ENCODE peak calls at places on chromosome 20, in nine cellular contexts. L is prostate gland, F is epithelial cell of esophagus, E is astrocyte of the spinal cord, V is upper lobe of right lung, H is spleen, B is sigmoid colon, N is neural progenitor cell, Q is WERI-Rb-1. K is an unnamed sample.

GRCh38 chr20:25059866-25060465 is 2.0 kb upstream of the ACSS1 start:
- DNase-seq in L (no peak), V (no peak), Q (no peak), F (peak), H (peak), N (no peak), B (peak), E (no peak), K (no peak)

GRCh38 chr20:9744551-9744950 is 94.3 kb downstream of the PAK5 start:
- DNase-seq in V (no peak), N (no peak), E (no peak), L (no peak), H (no peak), F (no peak), B (no peak), Q (no peak), K (no peak)

GRCh38 chr20:10061641-10062040 is 26.9 kb downstream of the ANKEF1 start:
- DNase-seq in L (no peak), B (no peak), V (no peak), Q (no peak), H (no peak), F (no peak), N (no peak), E (no peak), K (no peak)

GRCh38 chr20:13913517-13913916 is 76.9 kb downstream of the SEL1L2 start:
- DNase-seq in B (no peak), V (no peak), F (no peak), N (no peak), L (no peak), H (no peak), Q (no peak), E (no peak), K (no peak)

GRCh38 chr20:39706089-39706721 is 744.1 kb downstream of the DHX35 start:
- DNase-seq in V (no peak), L (no peak), H (no peak), F (no peak), Q (no peak), E (peak), N (no peak), B (peak), K (no peak)

GRCh38 chr20:48163521-48163920 is 378.2 kb upstream of the SULF2 start:
- DNase-seq in V (no peak), N (no peak), B (no peak), Q (no peak), H (no peak), E (no peak), F (peak), L (no peak), K (no peak)

GRCh38 chr20:4713401-4713800 is 8.3 kb upstream of the PRND start:
- DNase-seq in B (no peak), L (no peak), F (peak), H (no peak), N (no peak), V (no peak), E (no peak), Q (no peak), K (no peak)

GRCh38 chr20:54133434-54134427 is 40.1 kb downstream of the CYP24A1 start:
- DNase-seq in E (no peak), V (no peak), L (peak), B (no peak), Q (no peak), N (peak), H (no peak), F (peak), K (no peak)

GRCh38 chr20:40197744-40198143 is 491.3 kb downstream of the MAFB start:
- DNase-seq in B (no peak), N (no peak), H (no peak), Q (no peak), V (no peak), F (no peak), E (peak), L (no peak), K (peak)

GRCh38 chr20:325889-326644 is 715 bp downstream of the SOX12 start:
- DNase-seq in H (peak), L (peak), F (peak), E (peak), V (peak), Q (peak), B (peak), N (peak), K (no peak)

GRCh38 chr20:23242556-23243180 is 107.9 kb upstream of the NXT1 start:
- DNase-seq in L (no peak), B (no peak), V (peak), H (no peak), N (peak), E (no peak), Q (no peak), F (no peak), K (no peak)

DNA sequence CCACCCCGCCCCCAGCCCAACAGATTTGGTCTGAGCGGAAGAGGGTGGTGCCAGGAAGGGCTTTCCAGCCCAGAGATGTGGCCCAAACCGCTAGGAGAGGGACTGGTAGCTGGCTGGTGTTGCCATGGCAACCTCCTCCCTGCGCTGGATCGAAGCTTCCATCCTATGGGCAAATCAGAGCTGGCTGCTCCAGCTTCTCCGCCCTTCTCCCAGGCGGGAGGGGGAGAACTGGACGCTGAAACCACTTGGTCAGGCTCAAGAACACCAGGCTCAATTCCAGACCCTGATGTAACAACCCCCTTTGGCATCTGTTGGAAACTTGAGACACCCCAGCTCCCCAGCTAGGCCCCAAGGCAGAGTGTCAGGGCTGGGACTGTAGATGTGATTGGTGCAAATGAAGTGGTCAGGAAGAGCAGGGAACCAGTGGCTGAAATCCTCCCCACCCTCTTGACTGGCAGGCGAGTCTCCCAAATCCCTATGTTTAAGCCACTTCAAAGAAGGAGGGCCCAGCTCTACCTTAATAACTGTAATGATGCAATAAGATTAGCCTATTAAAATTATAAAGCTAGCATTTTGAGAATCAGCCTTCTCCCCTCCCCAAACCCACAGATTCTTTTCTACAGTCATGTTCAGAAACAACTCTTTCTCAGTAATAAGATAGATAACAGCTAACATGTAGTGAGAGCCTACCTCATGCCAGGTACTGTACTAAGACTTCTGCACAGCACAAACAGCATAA is 4.2 kb downstream of the RIMS4 start:
- DNase-seq in E (peak), Q (peak), L (no peak), H (no peak), N (peak), F (no peak), V (peak), B (peak), K (no peak)
- H3K4me3 ChIP-seq in E (no peak), Q (no peak), L (no peak), H (no peak), N (no peak), F (no peak), V (no peak), B (no peak), K (no peak)

DNA sequence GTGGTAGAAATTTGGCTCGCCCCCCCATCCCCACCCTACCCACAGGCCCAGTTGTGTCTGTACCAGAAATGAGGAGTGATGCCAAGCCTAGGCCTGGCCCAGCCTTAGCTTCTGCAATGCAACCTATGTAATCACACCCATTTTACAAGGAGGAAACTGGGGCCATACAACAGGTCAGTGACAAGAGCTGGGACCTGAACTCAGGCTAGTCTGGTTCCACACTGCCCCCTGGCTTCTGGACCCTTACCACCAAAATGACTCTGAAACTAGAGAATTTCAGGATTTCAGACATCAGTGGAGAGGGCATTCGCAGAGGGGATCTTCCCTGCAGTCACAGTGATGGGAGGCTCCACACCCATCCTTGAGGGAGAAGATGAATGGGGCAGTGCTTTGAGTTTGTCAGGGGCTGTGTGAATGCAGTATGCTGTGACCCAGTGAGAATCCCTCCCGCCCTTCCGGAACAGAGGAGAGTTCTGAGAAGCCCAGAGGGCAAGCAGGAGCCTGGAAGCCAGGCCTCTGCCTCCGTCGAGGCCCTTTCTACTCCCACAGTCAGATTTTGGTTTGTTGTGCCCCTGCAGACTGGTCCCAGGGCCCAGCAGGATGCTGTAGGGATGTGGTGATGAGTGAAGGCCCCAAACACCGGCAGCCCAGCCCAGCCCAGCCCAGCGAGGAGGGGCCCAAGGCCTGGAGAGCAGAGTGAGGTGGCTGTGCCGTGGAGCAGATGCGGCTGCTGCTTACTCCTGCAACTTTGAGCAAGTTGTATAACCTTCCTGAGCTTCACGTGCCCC is 48.1 kb upstream of the MYL9 start:
- DNase-seq in V (no peak), L (no peak), N (peak), E (no peak), H (no peak), Q (peak), F (no peak), B (no peak), K (no peak)
- TF ChIP-seq CTCF in V (peak), L (no peak), N (peak), E (peak), H (peak), Q (peak), F (no peak), B (peak), K (peak)

GRCh38 chr20:20089018-20089417 is 36.7 kb downstream of the CFAP61 start:
- DNase-seq in F (no peak), N (no peak), B (no peak), L (no peak), V (no peak), E (no peak), Q (no peak), H (no peak), K (no peak)
- H3K4me3 ChIP-seq in F (no peak), N (no peak), B (no peak), L (no peak), V (no peak), E (no peak), Q (no peak), H (no peak), K (no peak)

DNA sequence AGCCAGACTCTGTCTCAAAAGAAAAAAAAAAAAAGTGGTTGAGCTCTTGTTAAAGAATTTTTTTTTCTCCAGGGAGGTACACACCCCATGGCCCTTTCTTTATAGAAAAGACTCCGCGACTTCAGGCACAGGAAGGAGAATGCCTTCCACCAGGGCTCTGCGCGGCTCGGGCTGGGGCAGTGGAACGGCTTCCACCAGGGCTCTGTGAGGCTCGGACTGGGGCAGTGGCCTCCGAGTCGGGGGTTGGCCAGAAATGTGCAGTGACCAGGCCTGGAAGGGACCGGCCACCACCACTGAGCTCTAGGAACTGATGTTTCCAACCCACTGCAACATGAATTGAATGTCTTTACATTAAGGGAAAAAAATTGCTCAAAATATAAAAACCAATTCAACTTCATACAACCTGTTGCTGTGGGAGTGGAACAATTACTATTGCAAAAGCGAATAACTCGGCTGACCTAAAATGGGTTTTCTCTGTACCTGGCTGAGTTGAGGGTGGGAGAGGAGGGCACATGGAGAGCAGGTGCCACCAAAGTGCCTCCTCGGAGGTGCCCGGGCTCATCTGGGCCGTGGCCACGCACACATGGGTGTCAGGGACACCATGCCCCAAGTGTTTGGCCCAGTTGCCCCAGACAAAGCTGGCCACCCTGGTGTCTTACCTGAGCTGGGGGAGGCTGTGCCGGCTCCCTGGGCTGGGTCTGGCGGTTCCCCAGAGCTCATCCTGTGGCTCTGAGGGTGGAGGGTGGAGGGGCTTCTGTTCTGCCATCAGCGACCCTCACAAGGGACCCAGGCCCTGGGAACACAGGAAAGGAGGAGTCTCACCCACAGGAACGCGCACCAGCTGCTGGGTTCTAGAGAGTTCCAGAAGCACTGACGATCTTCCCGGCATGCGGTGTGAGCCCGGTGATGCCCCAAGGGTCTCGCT is 29.3 kb downstream of the SLC2A4RG start:
- DNase-seq in H (no peak), V (no peak), E (no peak), L (no peak), F (no peak), B (no peak), N (no peak), Q (no peak), K (no peak)
- TF ChIP-seq CTCF in H (no peak), V (no peak), E (no peak), L (no peak), F (no peak), B (no peak), N (no peak), Q (no peak), K (no peak)